ENCODE peak calls at places on chromosome 9, in six cellular contexts. C is endothelial cell, O is AG10803, E is thyroid gland, M is AG09319, W is cardiac fibroblast. H is an unnamed sample.

GRCh38 chr9:1535599-1535998 is 479.5 kb upstream of the SMARCA2 start:
- DNase-seq in C (no peak), O (no peak), E (no peak), M (no peak), W (no peak), H (no peak)

GRCh38 chr9:81264516-81264915 is 424.8 kb downstream of the TLE1 start:
- DNase-seq in C (peak; percentile 3), O (no peak), E (no peak), M (no peak), W (peak; percentile 4), H (no peak)

GRCh38 chr9:71271602-71272001 is 150.2 kb upstream of the TRPM3 start:
- DNase-seq in C (no peak), O (no peak), E (no peak), M (no peak), W (no peak), H (no peak)

GRCh38 chr9:16794871-16795639 is 75.4 kb downstream of the BNC2 start:
- DNase-seq in C (no peak), O (peak; percentile 98), E (no peak), M (peak; percentile 89), W (peak; percentile 92), H (no peak)

GRCh38 chr9:38144421-38144820 is 75.4 kb upstream of the SHB start:
- DNase-seq in C (no peak), O (peak; percentile 15), E (no peak), M (no peak), W (no peak), H (no peak)

GRCh38 chr9:136535070-136535469 is 10.8 kb downstream of the NOTCH1 start:
- DNase-seq in C (no peak), O (no peak), E (no peak), M (no peak), W (no peak), H (no peak)

GRCh38 chr9:89631381-89631780 is 26.6 kb downstream of the GADD45G start:
- DNase-seq in C (no peak), O (no peak), E (no peak), M (no peak), W (no peak), H (no peak)

GRCh38 chr9:86077286-86077685 is 22.1 kb downstream of the GOLM1 start:
- DNase-seq in C (no peak), O (no peak), E (no peak), M (no peak), W (no peak), H (no peak)

GRCh38 chr9:104743377-104743985 is 4.0 kb upstream of the NIPSNAP3A start:
- DNase-seq in C (peak; percentile 51), O (peak; percentile 71), E (no peak), M (peak; percentile 39), W (peak; percentile 78), H (peak; percentile 76)

GRCh38 chr9:129237195-129237611 is 59.1 kb upstream of the IER5L start:
- DNase-seq in C (no peak), O (peak; percentile 40), E (no peak), M (no peak), W (peak; percentile 70), H (peak; percentile 57)

GRCh38 chr9:129145841-129146292 is 32.2 kb downstream of the IER5L start:
- DNase-seq in C (no peak), O (peak; percentile 93), E (no peak), M (no peak), W (peak; percentile 98), H (no peak)

GRCh38 chr9:116763665-116764064 is 76.6 kb downstream of the TRIM32 start:
- DNase-seq in C (no peak), O (no peak), E (no peak), M (no peak), W (no peak), H (no peak)

GRCh38 chr9:134936021-134936761 is 18.5 kb upstream of the FCN1 start:
- DNase-seq in C (no peak), O (no peak), E (no peak), M (no peak), W (no peak), H (no peak)

GRCh38 chr9:2727966-2728613 is 10.8 kb downstream of the KCNV2 start:
- DNase-seq in C (peak; percentile 7), O (peak; percentile 77), E (peak; percentile 41), M (peak; percentile 37), W (peak; percentile 87), H (peak; percentile 62)

GRCh38 chr9:20853866-20854265 is 169.8 kb downstream of the FOCAD start:
- DNase-seq in C (no peak), O (no peak), E (no peak), M (no peak), W (no peak), H (no peak)

GRCh38 chr9:89463986-89464901 is 33.7 kb downstream of the SEMA4D start:
- DNase-seq in C (no peak), O (no peak), E (no peak), M (no peak), W (no peak), H (no peak)

GRCh38 chr9:110427497-110428104 is 89.9 kb upstream of the TXNDC8 start:
- DNase-seq in C (peak; percentile 72), O (peak; percentile 32), E (peak; percentile 40), M (no peak), W (peak; percentile 46), H (peak; percentile 49)

GRCh38 chr9:99411068-99411467 is 189.0 kb downstream of the SEC61B start:
- DNase-seq in C (no peak), O (no peak), E (no peak), M (no peak), W (no peak), H (peak; percentile 47)

GRCh38 chr9:135078361-135078821 is 9.1 kb upstream of the OLFM1 start:
- DNase-seq in C (no peak), O (no peak), E (no peak), M (no peak), W (no peak), H (no peak)

GRCh38 chr9:75071530-75072122 is 16.3 kb downstream of the NMRK1 start:
- DNase-seq in C (no peak), O (no peak), E (peak; percentile 28), M (no peak), W (no peak), H (peak; percentile 81)

GRCh38 chr9:111975709-111976108 is 79.1 kb downstream of the UGCG start:
- DNase-seq in C (no peak), O (no peak), E (peak; percentile 14), M (no peak), W (no peak), H (peak; percentile 36)

GRCh38 chr9:132630811-132631210 is 39.0 kb downstream of the DDX31 start:
- DNase-seq in C (no peak), O (no peak), E (no peak), M (no peak), W (no peak), H (peak; percentile 58)

GRCh38 chr9:89884356-89885083 is 279.7 kb downstream of the GADD45G start:
- DNase-seq in C (no peak), O (no peak), E (no peak), M (no peak), W (no peak), H (no peak)

GRCh38 chr9:13948037-13948436 is 365.9 kb downstream of the NFIB start:
- DNase-seq in C (no peak), O (no peak), E (no peak), M (no peak), W (peak; percentile 47), H (peak; percentile 17)

GRCh38 chr9:70411141-70411929 is 3.1 kb downstream of the KLF9 start:
- DNase-seq in C (no peak), O (peak; percentile 84), E (peak; percentile 74), M (peak; percentile 69), W (peak; percentile 85), H (peak; percentile 26)

GRCh38 chr9:83013867-83014605 is 48.9 kb downstream of the RASEF start:
- DNase-seq in C (no peak), O (peak; percentile 68), E (no peak), M (peak; percentile 7), W (no peak), H (no peak)

GRCh38 chr9:122213589-122214413 is 15.0 kb downstream of the LHX6 start:
- DNase-seq in C (peak; percentile 84), O (no peak), E (peak; percentile 20), M (no peak), W (peak; percentile 16), H (no peak)

GRCh38 chr9:130359819-130360218 is 84.9 kb upstream of the ASS1 start:
- DNase-seq in C (no peak), O (no peak), E (no peak), M (no peak), W (no peak), H (no peak)
- TF ChIP-seq CTCF in C (no peak), O (no peak), E (no peak), M (no peak), W (no peak), H (no peak)

GRCh38 chr9:127574089-127574921 is 37.8 kb upstream of the STXBP1 start:
- DNase-seq in C (no peak), O (peak; percentile 67), E (peak; percentile 89), M (no peak), W (peak; percentile 72), H (peak; percentile 96)
- TF ChIP-seq CTCF in C (no peak), O (peak; percentile 12), E (no peak), M (peak; percentile 1), W (no peak), H (no peak)

GRCh38 chr9:26656003-26656940 is 236.3 kb downstream of the CAAP1 start:
- DNase-seq in C (peak; percentile 12), O (peak; percentile 25), E (peak; percentile 53), M (no peak), W (no peak), H (peak; percentile 57)
- TF ChIP-seq CTCF in C (peak; percentile 25), O (peak; percentile 67), E (no peak), M (peak; percentile 32), W (peak; percentile 15), H (peak; percentile 20)

GRCh38 chr9:84697494-84698114 is 28.1 kb downstream of the NTRK2 start:
- DNase-seq in C (peak; percentile 79), O (peak; percentile 35), E (peak; percentile 57), M (peak; percentile 5), W (peak; percentile 50), H (peak; percentile 71)
- TF ChIP-seq CTCF in C (peak; percentile 57), O (peak; percentile 71), E (no peak), M (peak; percentile 74), W (peak; percentile 67), H (peak; percentile 67)

GRCh38 chr9:91422832-91423711 is 560 bp downstream of the NFIL3 start:
- DNase-seq in C (peak; percentile 59), O (peak; percentile 91), E (peak; percentile 69), M (no peak), W (peak; percentile 93), H (peak; percentile 83)
- TF ChIP-seq CTCF in C (no peak), O (peak; percentile 41), E (no peak), M (no peak), W (peak; percentile 40), H (peak; percentile 24)

GRCh38 chr9:100505564-100506159 is 32.7 kb downstream of the TMEFF1 start:
- DNase-seq in C (peak; percentile 90), O (peak; percentile 36), E (peak; percentile 79), M (no peak), W (peak; percentile 61), H (peak; percentile 78)
- TF ChIP-seq CTCF in C (peak; percentile 87), O (peak; percentile 67), E (peak; percentile 60), M (peak; percentile 54), W (peak; percentile 84), H (peak; percentile 63)